ENCODE peak calls at places on chromosome 13, in four cellular contexts. U is LHCN-M2, D is AG09309, T is GM12864. J is an unnamed sample.

GRCh38 chr13:24512208-24513068 is at the start of gene PARP4:
- DNase-seq in U (peak), D (no peak), T (peak), J (peak)

GRCh38 chr13:39451860-39452301 is 151.1 kb downstream of the LHFPL6 start:
- DNase-seq in U (peak), D (no peak), T (peak), J (no peak)

GRCh38 chr13:44819245-44819644 is 170.0 kb downstream of the NUFIP1 start:
- DNase-seq in U (peak), D (no peak), T (no peak), J (peak)

GRCh38 chr13:110056640-110057039 is 250.3 kb downstream of the COL4A1 start:
- DNase-seq in U (no peak), D (no peak), T (no peak), J (no peak)

GRCh38 chr13:110824901-110825300 is 90.0 kb downstream of the ANKRD10 start:
- DNase-seq in U (no peak), D (no peak), T (no peak), J (no peak)

GRCh38 chr13:109691689-109692088 is 94.7 kb downstream of the IRS2 start:
- DNase-seq in U (no peak), D (no peak), T (no peak), J (no peak)

GRCh38 chr13:95168191-95168590 is 133.1 kb downstream of the ABCC4 start:
- DNase-seq in U (no peak), D (no peak), T (no peak), J (no peak)

GRCh38 chr13:79654520-79654919 is 173.6 kb downstream of the NDFIP2 start:
- DNase-seq in U (no peak), D (no peak), T (no peak), J (no peak)

GRCh38 chr13:27259831-27260230 is 8.5 kb downstream of the RPL21 start:
- DNase-seq in U (no peak), D (no peak), T (no peak), J (no peak)